ENCODE peak calls at places on chromosomes 12 and 14, in ten cellular contexts. I is ureter; N is CD8-positive, alpha-beta T cell; B is stimulated activated CD4-positive, alpha-beta T cell treated with anti-CD3 and anti-CD28 coated beads, Interleukin-12 subunit alpha, Interleukin-12 subunit beta, amount 100 ng/mL, for 4 hours; P is stimulated activated CD8-positive, alpha-beta memory T cell treated with anti-CD3 and anti-CD28 coated beads, Interleukin-4, amount 100 ng/mL, for 24 hours; D is dorsolateral prefrontal cortex; F is NCI-H1105; J is NCI-H2081 treated with DMSO at 0.1 percent for 48 hours; G is transverse colon; Y is ecto neural progenitor cell. M is an unnamed sample.

GRCh38 chr12:14828896-14829295 is 14.4 kb downstream of the ART4 start:
- DNase-seq in J (no peak), G (no peak), F (no peak), D (no peak), B (no peak), N (no peak), P (no peak), Y (no peak), I (no peak), M (peak)

GRCh38 chr14:103730490-103731035 is 15.0 kb downstream of the ZFYVE21 start:
- DNase-seq in G (no peak), Y (no peak), F (no peak), D (no peak), I (no peak), J (no peak), P (no peak), B (no peak), N (no peak), M (peak)

GRCh38 chr12:71578694-71579258 is 84.9 kb downstream of the ZFC3H1 start:
- DNase-seq in D (no peak), F (no peak), P (no peak), N (no peak), Y (no peak), G (no peak), J (no peak), I (no peak), B (no peak), M (no peak)

GRCh38 chr12:112252184-112252583 is 126.8 kb downstream of the TRAFD1 start:
- DNase-seq in I (no peak), D (no peak), F (no peak), B (no peak), J (no peak), P (no peak), Y (no peak), N (no peak), G (no peak), M (peak)

GRCh38 chr12:83971781-83972180 is 940.8 kb downstream of the SLC6A15 start:
- DNase-seq in B (no peak), F (no peak), G (no peak), P (no peak), J (no peak), Y (no peak), D (no peak), N (no peak), I (no peak), M (no peak)

GRCh38 chr14:42378880-42379279 is 772.2 kb downstream of the LRFN5 start:
- DNase-seq in P (no peak), D (no peak), F (no peak), J (no peak), I (no peak), G (no peak), Y (no peak), B (no peak), N (no peak), M (no peak)

GRCh38 chr12:47904647-47905312 is at the start of gene VDR:
- DNase-seq in F (peak), G (peak), I (peak), Y (peak), N (peak), B (peak), P (peak), D (no peak), J (no peak), M (peak)

GRCh38 chr14:54659365-54659764 is 92.4 kb downstream of the SAMD4A start:
- DNase-seq in I (no peak), N (no peak), B (no peak), F (no peak), D (no peak), Y (no peak), G (no peak), J (no peak), P (no peak), M (no peak)

GRCh38 chr14:26190644-26191043 is 407.2 kb downstream of the NOVA1 start:
- DNase-seq in F (no peak), J (no peak), B (no peak), D (no peak), I (no peak), N (no peak), Y (no peak), G (no peak), P (no peak), M (no peak)

GRCh38 chr14:50772361-50772760 is 58.6 kb downstream of the NIN start:
- DNase-seq in Y (no peak), J (no peak), P (no peak), G (no peak), N (no peak), I (no peak), D (no peak), B (no peak), F (no peak), M (peak)

GRCh38 chr14:90274808-90275454 is 18.6 kb downstream of the PSMC1 start:
- DNase-seq in Y (no peak), D (no peak), B (peak), P (no peak), F (no peak), G (no peak), N (no peak), J (no peak), I (no peak), M (peak)

GRCh38 chr12:7951671-7952070 is 15.7 kb upstream of the SLC2A3 start:
- DNase-seq in F (no peak), N (no peak), P (no peak), J (no peak), Y (no peak), G (no peak), B (no peak), I (no peak), D (no peak), M (peak)

GRCh38 chr12:15152456-15152855 is 68.8 kb downstream of the RERG start:
- DNase-seq in F (no peak), J (no peak), B (no peak), P (no peak), Y (no peak), I (no peak), D (no peak), G (no peak), N (no peak), M (no peak)

GRCh38 chr12:4850857-4851380 is 58.8 kb upstream of the KCNA1 start:
- DNase-seq in N (no peak), B (no peak), G (no peak), I (no peak), D (no peak), Y (peak), J (no peak), F (no peak), P (no peak), M (no peak)